ENCODE peak calls at places on chromosomes 1 and 21, in eight cellular contexts. X is PC-9, Y is uterus, G is NCI-H345, M is left kidney, I is epithelial cell of prostate, D is neural crest cell, H is choroid plexus epithelial cell. T is an unnamed sample.

GRCh38 chr1:160309183-160309535 is 24.2 kb upstream of the PEX19 start:
- DNase-seq in D (no peak), X (no peak), I (no peak), G (no peak), Y (no peak), H (peak; percentile 59), M (no peak), T (no peak)

GRCh38 chr1:236168716-236169429 is 26.5 kb downstream of the GPR137B start:
- DNase-seq in X (peak; percentile 42), D (no peak), Y (peak; percentile 57), G (no peak), M (no peak), I (no peak), H (peak; percentile 97), T (no peak)

GRCh38 chr1:66981679-66982078 is 56.9 kb downstream of the MIER1 start:
- DNase-seq in D (no peak), I (no peak), Y (peak; percentile 33), X (no peak), H (peak; percentile 46), M (no peak), G (no peak), T (no peak)

GRCh38 chr1:235878082-235878781 is 11.5 kb upstream of the LYST start:
- DNase-seq in M (no peak), Y (no peak), H (no peak), G (no peak), D (no peak), I (no peak), X (no peak), T (no peak)

GRCh38 chr1:48773133-48773532 is 3.6 kb downstream of the BEND5 start:
- DNase-seq in H (no peak), X (no peak), Y (no peak), D (no peak), G (no peak), M (no peak), I (no peak), T (no peak)

GRCh38 chr1:185279571-185279970 is 37.5 kb downstream of the IVNS1ABP start:
- DNase-seq in X (no peak), I (no peak), H (peak; percentile 53), Y (no peak), D (no peak), M (no peak), G (no peak), T (no peak)

GRCh38 chr21:40054403-40054802 is 187.2 kb downstream of the PCP4 start:
- DNase-seq in M (no peak), G (peak; percentile 100), H (no peak), Y (peak; percentile 67), D (no peak), X (no peak), I (peak; percentile 46), T (no peak)

GRCh38 chr1:156480411-156481192 is 20.0 kb downstream of the MEF2D start:
- DNase-seq in M (peak; percentile 89), G (peak; percentile 68), H (peak; percentile 58), Y (peak; percentile 67), I (no peak), D (peak; percentile 73), X (peak; percentile 21), T (no peak)

GRCh38 chr1:152111515-152111968 is 3.7 kb downstream of the TCHH start:
- DNase-seq in X (no peak), D (no peak), G (no peak), M (peak; percentile 83), I (no peak), Y (no peak), H (peak; percentile 55), T (no peak)

GRCh38 chr1:31013187-31013864 is 52.2 kb downstream of the PUM1 start:
- DNase-seq in I (no peak), H (peak; percentile 33), Y (no peak), D (no peak), M (no peak), G (no peak), X (no peak), T (no peak)

GRCh38 chr1:64469977-64470669 is at the start of gene CACHD1:
- DNase-seq in G (peak; percentile 80), I (peak; percentile 10), D (peak; percentile 71), H (peak; percentile 67), X (no peak), M (peak; percentile 98), Y (peak; percentile 84), T (no peak)

GRCh38 chr1:230113605-230114241 is 46.7 kb downstream of the GALNT2 start:
- DNase-seq in D (no peak), M (peak; percentile 72), X (no peak), G (no peak), I (peak; percentile 40), H (peak; percentile 94), Y (no peak), T (no peak)

GRCh38 chr1:243325305-243325890 is 69.6 kb downstream of the SDCCAG8 start:
- DNase-seq in X (peak; percentile 44), G (peak; percentile 54), Y (no peak), D (peak; percentile 26), I (no peak), H (peak; percentile 84), M (peak; percentile 61), T (peak; percentile 30)

GRCh38 chr1:97089223-97089622 is 367.6 kb downstream of the PTBP2 start:
- DNase-seq in X (no peak), D (no peak), H (no peak), G (no peak), M (no peak), I (no peak), Y (no peak), T (no peak)

GRCh38 chr1:186871784-186872183 is 43.0 kb downstream of the PLA2G4A start:
- DNase-seq in H (no peak), X (no peak), I (no peak), Y (no peak), G (no peak), M (no peak), D (no peak), T (no peak)

GRCh38 chr1:9100471-9101043 is 28.3 kb downstream of the GPR157 start:
- DNase-seq in I (no peak), X (no peak), D (no peak), M (peak; percentile 67), H (peak; percentile 38), G (no peak), Y (no peak), T (no peak)

GRCh38 chr21:42835211-42835610 is 44.1 kb downstream of the WDR4 start:
- DNase-seq in X (no peak), M (no peak), Y (no peak), I (no peak), D (no peak), G (no peak), H (no peak), T (no peak)